ENCODE peak calls at places on chromosomes 4 and X, in six cellular contexts. H is right cardiac atrium; P is mesenchymal stem cell; M is suprapubic skin; X is lower lobe of right lung; R is CD4-positive, CD25-positive, alpha-beta regulatory T cell. S is an unnamed sample.

GRCh38 chrX:101230636-101231035 is 11.1 kb downstream of the DRP2 start:
- DNase-seq in H (no peak), P (peak; percentile 58), M (no peak), X (no peak), R (no peak), S (no peak)

GRCh38 chr4:33340168-33340567 is 2620.0 kb downstream of the PCDH7 start:
- DNase-seq in H (no peak), P (no peak), M (no peak), X (no peak), R (no peak), S (no peak)

GRCh38 chrX:20144491-20144890 is 2.9 kb upstream of the EIF1AX start:
- DNase-seq in H (no peak), P (peak; percentile 24), M (no peak), X (no peak), R (peak; percentile 14), S (no peak)

GRCh38 chrX:123773258-123773978 is 40.6 kb upstream of the THOC2 start:
- DNase-seq in H (no peak), P (no peak), M (no peak), X (no peak), R (no peak), S (no peak)

GRCh38 chr4:61468091-61468720 is 268.1 kb downstream of the ADGRL3 start:
- DNase-seq in H (no peak), P (peak; percentile 73), M (no peak), X (no peak), R (no peak), S (no peak)

GRCh38 chr4:1711055-1711905 is 839 bp downstream of the SLBP start:
- DNase-seq in H (peak; percentile 60), P (peak; percentile 66), M (no peak), X (peak; percentile 70), R (peak; percentile 53), S (peak; percentile 27)

GRCh38 chrX:139724626-139725025 is 16.7 kb upstream of the MCF2 start:
- DNase-seq in H (no peak), P (no peak), M (no peak), X (no peak), R (no peak), S (no peak)

GRCh38 chr4:163165217-163166017 is 1.3 kb downstream of the NAF1 start:
- DNase-seq in H (no peak), P (peak; percentile 30), M (no peak), X (no peak), R (peak; percentile 26), S (no peak)

GRCh38 chr4:72390409-72390808 is 178.6 kb downstream of the ADAMTS3 start:
- DNase-seq in H (no peak), P (no peak), M (no peak), X (no peak), R (no peak), S (no peak)

GRCh38 chr4:169976951-169977350 is 49.2 kb downstream of the MFAP3L start:
- DNase-seq in H (no peak), P (no peak), M (no peak), X (no peak), R (no peak), S (no peak)

GRCh38 chr4:3660086-3660927 is 105.9 kb upstream of the ADRA2C start:
- DNase-seq in H (no peak), P (no peak), M (no peak), X (no peak), R (no peak), S (no peak)

GRCh38 chr4:1939664-1940509 is 68.7 kb downstream of the NSD2 start:
- DNase-seq in H (no peak), P (peak; percentile 69), M (no peak), X (no peak), R (no peak), S (no peak)

GRCh38 chr4:182454440-182455013 is 211.3 kb downstream of the TENM3 start:
- DNase-seq in H (no peak), P (no peak), M (no peak), X (no peak), R (no peak), S (no peak)

GRCh38 chr4:103012594-103012993 is 6.9 kb downstream of the SLC9B1 start:
- DNase-seq in H (no peak), P (no peak), M (no peak), X (no peak), R (no peak), S (no peak)

GRCh38 chr4:122673252-122673651 is 52.4 kb upstream of the IL21 start:
- DNase-seq in H (no peak), P (peak; percentile 49), M (no peak), X (no peak), R (no peak), S (no peak)

GRCh38 chrX:69277961-69278795 is 112.9 kb upstream of the PJA1 start:
- DNase-seq in H (no peak), P (no peak), M (no peak), X (no peak), R (no peak), S (no peak)

GRCh38 chr4:110275871-110276270 is 77.5 kb upstream of the ELOVL6 start:
- DNase-seq in H (no peak), P (peak; percentile 34), M (no peak), X (no peak), R (no peak), S (no peak)

GRCh38 chr4:48223633-48224295 is 45.9 kb downstream of the TEC start:
- DNase-seq in H (no peak), P (peak; percentile 56), M (no peak), X (no peak), R (no peak), S (no peak)

GRCh38 chr4:46484881-46485280 is 95.0 kb upstream of the GABRA2 start:
- DNase-seq in H (no peak), P (no peak), M (no peak), X (no peak), R (no peak), S (no peak)

GRCh38 chrX:124045109-124045508 is 83.6 kb downstream of the STAG2 start:
- DNase-seq in H (no peak), P (no peak), M (no peak), X (no peak), R (no peak), S (no peak)

GRCh38 chr4:56158483-56158882 is 209.7 kb downstream of the CEP135 start:
- DNase-seq in H (no peak), P (no peak), M (no peak), X (no peak), R (no peak), S (no peak)

GRCh38 chr4:2337896-2338295 is 76.0 kb upstream of the MXD4 start:
- DNase-seq in H (no peak), P (no peak), M (no peak), X (no peak), R (no peak), S (no peak)

GRCh38 chr4:102734591-102735385 is 26.0 kb downstream of the MANBA start:
- DNase-seq in H (no peak), P (peak; percentile 91), M (no peak), X (no peak), R (peak; percentile 66), S (no peak)

GRCh38 chr4:129043523-129043922 is 49.8 kb downstream of the SCLT1 start:
- DNase-seq in H (no peak), P (peak; percentile 21), M (no peak), X (no peak), R (peak; percentile 8), S (no peak)

GRCh38 chrX:122187065-122187464 is 997.0 kb upstream of the GRIA3 start:
- DNase-seq in H (no peak), P (no peak), M (no peak), X (no peak), R (no peak), S (no peak)

GRCh38 chrX:41922694-41923171 is 621 bp downstream of the CASK start:
- DNase-seq in H (peak; percentile 34), P (peak; percentile 33), M (peak; percentile 69), X (peak; percentile 47), R (peak; percentile 39), S (peak; percentile 45)

GRCh38 chrX:74520896-74521295 is 93.5 kb downstream of the RLIM start:
- DNase-seq in H (no peak), P (no peak), M (no peak), X (no peak), R (no peak), S (no peak)

GRCh38 chrX:153642313-153642654 is 4.7 kb upstream of the DUSP9 start:
- DNase-seq in H (no peak), P (no peak), M (no peak), X (no peak), R (no peak), S (no peak)
- H3K4me3 ChIP-seq in H (peak overlapping the region; percentile 5), P (no peak overlapping the region), M (peak overlapping the region; percentile 34), X (peak overlapping the region; percentile 17), R (no peak overlapping the region), S (no peak overlapping the region)

GRCh38 chr4:73730292-73730691 is 10.1 kb upstream of the CXCL8 start:
- DNase-seq in H (no peak), P (peak; percentile 76), M (no peak), X (no peak), R (no peak), S (no peak)
- H3K27ac ChIP-seq in H (no peak overlapping the region), P (no peak overlapping the region), M (no peak overlapping the region), X (no peak overlapping the region), R (no peak overlapping the region), S (no peak overlapping the region)

GRCh38 chrX:31497086-31497485 is 425.2 kb upstream of the FTHL17 start:
- DNase-seq in H (no peak), P (peak; percentile 29), M (no peak), X (no peak), R (no peak), S (no peak)
- H3K4me1 ChIP-seq in H (no peaks in the 10 kb centered on the region), P (peaks cover 2% of the 10 kb centered on the region), M (no peaks in the 10 kb centered on the region), X (no peaks in the 10 kb centered on the region), R (no peaks in the 10 kb centered on the region), S (no peaks in the 10 kb centered on the region)

GRCh38 chrX:1391707-1392375 is at the start of gene SLC25A6:
- DNase-seq in H (peak; percentile 100), P (peak; percentile 96), M (peak; percentile 99), X (peak; percentile 99), R (peak; percentile 99), S (peak; percentile 99)

GRCh38 chrX:1392376-1393130 is 640 bp upstream of the SLC25A6 start:
- DNase-seq in H (peak; percentile 77), P (peak; percentile 78), M (no peak), X (no peak), R (no peak), S (no peak)

GRCh38 chrX:1395646-1396216 is 3.8 kb upstream of the SLC25A6 start:
- DNase-seq in H (no peak), P (no peak), M (no peak), X (no peak), R (no peak), S (no peak)

GRCh38 chrX:1394731-1395501 is 3.0 kb upstream of the SLC25A6 start:
- DNase-seq in H (no peak), P (no peak), M (peak; percentile 66), X (peak; percentile 41), R (no peak), S (peak; percentile 43)

DNA sequence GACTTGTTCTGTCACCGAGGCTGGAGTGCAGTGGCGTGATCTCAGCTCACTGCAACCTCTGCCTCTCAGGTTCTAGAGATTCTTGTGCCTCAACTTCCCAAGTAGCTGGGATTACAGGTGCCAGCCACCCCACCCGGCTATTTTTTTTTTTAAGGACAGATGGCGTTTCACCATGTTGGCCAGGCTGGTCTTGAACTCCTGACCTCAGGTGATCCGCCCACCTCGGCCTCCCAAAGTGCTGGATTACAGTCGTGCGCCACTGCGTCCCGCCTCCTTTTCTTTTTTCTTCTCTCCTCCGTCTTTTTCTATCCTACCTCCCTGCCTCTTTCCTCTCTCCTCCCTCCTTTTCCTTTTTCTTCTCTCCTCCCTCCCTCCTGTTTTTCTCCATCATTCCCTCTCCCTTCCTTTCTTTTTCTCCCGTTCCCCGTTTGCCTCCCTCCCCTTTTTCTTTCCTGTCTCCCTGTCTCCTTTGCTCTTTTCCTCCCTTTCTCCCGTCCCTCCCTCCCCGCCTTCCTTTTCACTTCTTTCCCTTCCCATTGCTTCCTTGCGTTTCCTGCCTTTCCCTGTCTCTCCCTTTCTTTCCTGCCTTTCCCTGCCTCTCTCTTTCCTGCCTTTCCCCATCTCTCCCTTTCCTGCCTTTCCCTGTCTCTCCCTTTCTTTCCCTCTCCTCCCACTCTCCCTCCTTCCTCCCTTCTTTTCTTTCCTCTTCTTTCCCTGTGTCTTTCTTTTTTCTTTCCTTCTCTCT is 2.1 kb upstream of the SLC25A6 start:
- DNase-seq in H (no peak), P (no peak), M (peak; percentile 30), X (peak; percentile 27), R (no peak), S (no peak)
- H3K4me3 ChIP-seq in H (no peak overlapping the region), P (peak overlapping the region; percentile 86), M (peak overlapping the region; percentile 3), X (peak overlapping the region; percentile 81), R (no peak overlapping the region), S (no peak overlapping the region)

S was measured in CD8-positive, alpha-beta memory T cell.